ENCODE peak calls at places on chromosomes 16 and 17, in six cellular contexts. V, K, C, P, G and F are unnamed samples.

GRCh38 chr16:931651-932500 is 38.9 kb downstream of the LMF1 start:
- DNase-seq in V (no peak), K (no peak), C (no peak), P (no peak), G (no peak), F (no peak)

GRCh38 chr17:61400786-61401279 is 1.2 kb downstream of the TBX2 start:
- DNase-seq in V (no peak), K (no peak), C (no peak), P (no peak), G (no peak), F (no peak)

GRCh38 chr16:30567991-30568638 is 3.4 kb downstream of the ZNF688 start:
- DNase-seq in V (peak), K (no peak), C (peak), P (no peak), G (no peak), F (no peak)

GRCh38 chr16:17544785-17545184 is 74.0 kb upstream of the XYLT1 start:
- DNase-seq in V (no peak), K (peak), C (no peak), P (no peak), G (no peak), F (peak)

GRCh38 chr17:40065041-40065770 is 2.4 kb downstream of the THRA start:
- DNase-seq in V (no peak), K (no peak), C (no peak), P (peak), G (no peak), F (no peak)

GRCh38 chr16:75234856-75235696 is 16.3 kb downstream of the CTRB1 start:
- DNase-seq in V (no peak), K (no peak), C (no peak), P (no peak), G (no peak), F (no peak)

GRCh38 chr17:48575066-48575582 is 3.0 kb downstream of the HOXB4 start:
- DNase-seq in V (peak), K (no peak), C (no peak), P (no peak), G (no peak), F (no peak)

GRCh38 chr17:44211281-44212265 is 7.9 kb downstream of the UBTF start:
- DNase-seq in V (no peak), K (no peak), C (no peak), P (no peak), G (no peak), F (no peak)

GRCh38 chr17:76193616-76194015 is 46.7 kb downstream of the RNF157 start:
- DNase-seq in V (no peak), K (no peak), C (no peak), P (no peak), G (no peak), F (no peak)

GRCh38 chr17:29357821-29358232 is 32.3 kb upstream of the TAOK1 start:
- DNase-seq in V (peak), K (no peak), C (peak), P (no peak), G (no peak), F (no peak)

GRCh38 chr17:78896091-78896833 is 6.7 kb downstream of the CEP295NL start:
- DNase-seq in V (no peak), K (no peak), C (no peak), P (no peak), G (no peak), F (no peak)

GRCh38 chr17:74419862-74420492 is 11.9 kb upstream of the GPRC5C start:
- DNase-seq in V (no peak), K (no peak), C (no peak), P (no peak), G (no peak), F (no peak)

GRCh38 chr17:19409509-19409908 is 1.5 kb upstream of the RNF112 start:
- DNase-seq in V (peak), K (no peak), C (no peak), P (no peak), G (no peak), F (peak)